ENCODE peak calls at places on chromosome 12, in ten cellular contexts. T, L, D, H, Q, U, N, O, Y and M are unnamed samples.

GRCh38 chr12:109989380-109989779 is 6.8 kb downstream of the GIT2 start:
- DNase-seq in L (no peak), Y (no peak), O (no peak), H (no peak), T (no peak), N (no peak), D (no peak), U (no peak), Q (no peak), M (no peak)

GRCh38 chr12:77167801-77168200 is 102.4 kb upstream of the E2F7 start:
- DNase-seq in H (no peak), D (no peak), O (no peak), U (no peak), L (no peak), N (no peak), T (no peak), Q (no peak), Y (no peak), M (no peak)

GRCh38 chr12:89737000-89737399 is 28.4 kb upstream of the ATP2B1 start:
- DNase-seq in L (no peak), O (no peak), U (no peak), N (no peak), D (no peak), H (no peak), Q (no peak), Y (no peak), T (no peak), M (no peak)

GRCh38 chr12:46391630-46392029 is 19.1 kb upstream of the SLC38A2 start:
- DNase-seq in H (no peak), T (no peak), N (no peak), L (no peak), U (no peak), Y (no peak), Q (no peak), O (no peak), D (no peak), M (no peak)

GRCh38 chr12:7444076-7444475 is at the start of gene CD163L1:
- DNase-seq in L (peak), O (no peak), Q (no peak), Y (no peak), U (no peak), N (no peak), H (no peak), T (no peak), D (no peak), M (no peak)

GRCh38 chr12:14906114-14906513 is 20.5 kb upstream of the MGP start:
- DNase-seq in T (no peak), H (no peak), Q (no peak), D (no peak), O (no peak), U (no peak), L (no peak), Y (no peak), N (no peak), M (no peak)

GRCh38 chr12:42156232-42156631 is 11.6 kb upstream of the GXYLT1 start:
- DNase-seq in N (no peak), Q (no peak), H (no peak), O (no peak), D (no peak), Y (no peak), L (no peak), T (no peak), U (no peak), M (no peak)

GRCh38 chr12:61750604-61751003 is 509.6 kb upstream of the USP15 start:
- DNase-seq in U (no peak), O (no peak), N (no peak), H (no peak), Y (no peak), T (no peak), Q (no peak), D (no peak), L (no peak), M (no peak)

GRCh38 chr12:67996347-67996746 is 7.1 kb downstream of the IFNG-AS1 start:
- DNase-seq in D (no peak), L (no peak), O (no peak), Q (no peak), N (no peak), U (no peak), H (no peak), T (no peak), Y (no peak), M (no peak)

GRCh38 chr12:531951-532585 is 72.3 kb downstream of the B4GALNT3 start:
- DNase-seq in U (no peak), Y (no peak), L (no peak), T (no peak), Q (no peak), D (no peak), N (no peak), O (no peak), H (no peak), M (no peak)

GRCh38 chr12:45216983-45217485 is 1.1 kb downstream of the ANO6 start:
- DNase-seq in T (no peak), N (no peak), U (no peak), Q (no peak), H (no peak), Y (no peak), O (no peak), D (no peak), L (no peak), M (no peak)
- TF ChIP-seq CTCF in T (no peak), N (no peak), U (no peak), Q (no peak), H (no peak), Y (no peak), O (no peak), D (no peak), L (no peak), M (no peak)

DNA sequence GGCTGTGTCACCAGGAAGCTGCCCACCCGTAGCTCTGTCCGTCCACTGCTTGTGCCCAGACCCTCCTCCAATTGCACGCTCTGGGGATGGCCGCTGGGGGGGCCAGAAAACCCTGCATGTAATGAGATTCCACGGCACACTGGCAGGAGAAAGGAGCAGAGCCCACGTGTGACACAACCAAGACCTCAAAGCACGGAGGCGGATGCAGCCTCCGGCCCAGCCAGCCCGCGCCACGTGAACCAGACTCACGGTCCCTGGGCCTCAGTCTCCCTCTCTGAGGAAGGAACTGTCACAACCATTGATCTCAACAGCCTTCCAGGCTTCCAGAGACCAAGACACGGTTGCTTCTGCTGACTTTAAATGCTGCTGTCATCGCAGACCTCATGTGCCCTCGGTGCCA is 14.4 kb downstream of the ANHX start:
- DNase-seq in N (no peak), T (no peak), O (no peak), U (no peak), D (no peak), L (no peak), Y (no peak), Q (no peak), H (no peak), M (no peak)
- TF ChIP-seq POLR2AphosphoS5 in N (no peak), T (no peak), O (no peak), U (no peak), D (no peak), L (no peak), Y (no peak), Q (no peak), H (no peak), M (no peak)

GRCh38 chr12:50686976-50687375 is 76.9 kb upstream of the ATF1 start:
- DNase-seq in D (no peak), H (no peak), O (no peak), U (no peak), Y (no peak), L (no peak), N (no peak), T (no peak), Q (no peak), M (no peak)
- TF ChIP-seq CTCF in D (no peak), H (no peak), O (no peak), U (no peak), Y (no peak), L (no peak), N (no peak), T (no peak), Q (no peak), M (no peak)

DNA sequence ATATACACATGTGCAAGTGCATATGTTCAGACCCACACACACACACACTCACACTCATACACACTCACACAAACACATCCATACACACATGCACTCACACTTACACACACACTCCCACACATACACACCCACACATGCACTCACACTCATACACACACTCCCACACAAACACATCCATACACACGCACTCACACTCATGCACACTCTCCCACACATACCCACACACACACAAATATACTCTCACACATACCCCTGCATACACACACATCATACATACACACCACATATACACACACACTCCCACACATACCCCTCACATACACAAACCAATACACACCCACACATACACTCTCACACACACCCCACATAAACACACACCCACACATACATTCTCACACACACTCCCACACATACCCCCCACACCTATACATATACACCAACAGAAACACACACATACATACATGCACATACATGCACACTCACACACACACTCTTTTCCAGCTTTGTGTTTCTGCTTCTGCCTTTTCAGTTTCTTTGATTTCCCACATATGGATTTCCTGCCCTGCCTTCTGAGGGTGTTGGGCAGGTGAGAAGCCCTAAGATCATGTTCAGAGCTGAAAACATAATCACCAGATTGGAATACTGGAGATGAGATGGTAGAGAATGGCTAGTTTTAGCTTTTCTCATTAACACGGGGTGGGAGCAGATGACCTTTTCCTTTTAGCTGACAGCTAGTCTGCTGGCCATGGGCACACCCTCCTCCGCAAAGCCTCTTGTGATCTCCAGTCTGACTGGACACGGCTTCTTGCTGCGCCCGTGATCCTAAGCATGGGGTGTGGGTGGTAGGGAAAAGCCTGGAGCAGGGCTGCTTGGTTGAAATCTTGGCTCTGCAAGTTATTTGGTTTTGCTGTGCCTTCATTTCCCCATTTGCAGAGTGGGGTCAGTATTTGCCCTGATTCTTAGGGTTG is 214.0 kb downstream of the CHST11 start:
- DNase-seq in D (no peak), T (peak), O (no peak), H (peak), U (no peak), Q (no peak), L (no peak), N (no peak), Y (no peak), M (no peak)
- TF ChIP-seq POLR2AphosphoS5 in D (no peak), T (no peak), O (no peak), H (no peak), U (no peak), Q (no peak), L (no peak), N (no peak), Y (no peak), M (no peak)

DNA sequence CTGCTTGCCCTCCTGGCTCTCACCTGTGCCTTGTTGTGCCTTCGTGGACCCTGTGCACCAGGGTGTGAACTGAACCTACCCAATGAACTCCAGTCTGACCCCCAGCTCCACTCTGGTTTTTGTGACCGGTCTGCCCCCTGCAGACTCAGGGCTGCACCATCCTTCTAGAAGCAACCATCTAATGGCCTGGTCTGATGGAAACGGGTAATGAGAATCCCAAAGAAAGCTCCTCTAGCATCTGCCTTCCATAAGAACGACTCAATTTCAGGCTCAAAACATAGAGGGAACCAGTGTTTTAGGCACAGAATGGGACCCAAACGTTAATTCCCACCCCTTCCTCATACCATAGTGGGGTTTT is 176.7 kb upstream of the PRMT8 start:
- DNase-seq in Q (no peak), D (no peak), U (no peak), L (no peak), H (no peak), T (no peak), O (no peak), N (no peak), Y (no peak), M (no peak)
- TF ChIP-seq CTCF in Q (no peak), D (peak), U (no peak), L (no peak), H (no peak), T (peak), O (no peak), N (no peak), Y (peak), M (no peak)

DNA sequence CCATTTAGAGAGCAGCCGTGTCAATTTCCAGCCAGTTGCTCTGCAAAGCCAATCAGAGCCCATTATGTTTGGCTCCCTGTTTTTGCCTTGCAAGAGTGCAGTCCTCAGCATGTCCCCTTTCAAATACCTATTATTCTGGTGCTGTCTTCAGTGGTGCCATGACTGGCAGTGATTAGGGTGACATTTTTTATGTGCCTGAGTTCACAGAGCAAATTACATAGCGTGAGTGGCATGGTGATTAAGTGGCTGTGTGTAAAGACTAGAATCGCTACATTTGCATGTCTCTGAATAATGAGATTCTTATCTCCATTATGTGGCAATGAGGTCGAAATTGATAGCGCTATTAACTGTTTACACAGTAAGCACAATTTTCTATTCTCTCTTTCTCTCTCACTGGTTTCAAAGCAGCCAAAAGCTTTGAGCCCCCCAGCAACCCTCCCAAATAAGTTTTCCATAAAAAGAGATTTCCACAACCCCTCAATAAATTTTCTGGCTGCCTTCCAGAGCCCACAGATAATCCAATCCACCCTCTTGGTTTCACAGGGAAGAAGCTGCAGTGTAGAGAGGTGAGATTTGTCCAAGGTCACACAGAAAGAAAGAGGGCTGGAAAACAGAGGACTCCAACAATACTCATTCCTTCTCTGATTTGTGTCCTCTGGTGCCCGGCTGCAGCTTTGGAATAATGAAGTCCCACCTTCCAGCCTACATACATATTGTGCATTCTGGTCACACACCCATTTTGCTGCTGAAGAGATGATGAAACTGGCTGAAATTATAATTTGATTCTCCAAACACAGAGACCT is 58.8 kb upstream of the NUDT4 start:
- DNase-seq in H (no peak), Y (no peak), Q (no peak), T (no peak), U (no peak), L (no peak), N (no peak), D (no peak), O (no peak), M (no peak)
- TF ChIP-seq POLR2AphosphoS5 in H (no peak), Y (no peak), Q (no peak), T (no peak), U (no peak), L (no peak), N (no peak), D (no peak), O (no peak), M (no peak)

DNA sequence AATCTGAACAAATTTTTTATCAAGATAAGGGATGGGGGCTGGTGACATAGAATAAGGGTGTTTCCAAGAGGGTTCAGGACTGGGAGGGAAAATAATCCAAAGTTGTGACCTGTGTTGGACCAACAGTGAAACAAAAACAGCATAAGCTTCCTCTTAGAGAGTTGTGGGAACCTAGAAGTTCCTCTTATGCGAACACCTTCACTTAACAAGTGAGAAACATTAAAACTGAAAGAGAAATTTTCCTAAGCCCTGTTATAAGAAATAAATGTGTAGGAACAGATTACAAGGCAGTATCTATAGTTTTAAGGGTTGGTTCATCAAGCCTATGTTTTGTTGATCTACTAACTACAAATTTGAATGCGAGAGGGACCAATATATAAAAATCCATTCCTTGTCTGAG is 58.4 kb downstream of the LLPH start:
- DNase-seq in O (no peak), D (no peak), Q (no peak), N (no peak), U (no peak), T (no peak), Y (no peak), H (no peak), L (no peak), M (no peak)
- TF ChIP-seq CTCF in O (no peak), D (no peak), Q (no peak), N (no peak), U (no peak), T (no peak), Y (no peak), H (no peak), L (no peak), M (no peak)

GRCh38 chr12:113857371-113857770 is 108.8 kb downstream of the RBM19 start:
- DNase-seq in Q (no peak), L (no peak), H (no peak), O (no peak), D (no peak), Y (no peak), U (no peak), N (no peak), T (no peak), M (no peak)

GRCh38 chr12:113860059-113860820 is 105.9 kb downstream of the RBM19 start:
- DNase-seq in T (no peak), D (peak), Q (no peak), L (no peak), U (no peak), O (no peak), H (no peak), Y (no peak), N (no peak), M (no peak)

GRCh38 chr12:113860950-113861349 is 105.2 kb downstream of the RBM19 start:
- DNase-seq in H (peak), U (no peak), L (no peak), T (no peak), O (no peak), D (peak), N (no peak), Y (no peak), Q (no peak), M (no peak)

GRCh38 chr12:113861708-113862312 is 104.3 kb downstream of the RBM19 start:
- DNase-seq in O (no peak), D (peak), Y (no peak), H (no peak), U (no peak), T (no peak), N (no peak), Q (no peak), L (no peak), M (no peak)

DNA sequence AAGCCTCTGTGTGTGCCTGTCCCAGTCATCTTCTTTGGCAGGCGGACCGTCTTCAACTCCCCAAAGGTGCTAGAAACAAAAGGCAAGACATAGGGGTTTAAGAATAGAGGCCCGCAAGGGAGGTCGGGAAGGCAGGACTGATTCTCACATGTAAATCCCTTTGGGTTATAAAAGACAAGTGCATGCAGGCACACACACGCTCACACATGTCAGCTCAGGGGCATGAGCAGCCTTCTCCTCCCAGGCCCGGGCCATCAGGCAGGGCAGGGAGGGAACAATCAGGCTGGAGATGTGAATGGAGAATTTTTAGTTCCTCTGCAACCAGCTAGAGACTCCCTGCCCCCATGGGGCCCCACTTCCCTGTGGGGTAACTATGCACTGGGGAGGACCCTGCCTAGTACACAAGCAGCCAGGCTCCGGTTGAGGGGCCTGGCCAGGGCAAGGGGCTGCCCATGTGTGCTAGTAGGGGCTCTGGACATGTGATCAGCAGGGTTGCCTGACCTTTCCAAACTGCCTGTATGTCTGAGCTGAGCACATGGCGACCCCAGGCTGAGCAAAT is 107.2 kb downstream of the RBM19 start:
- DNase-seq in Y (no peak), D (no peak), L (no peak), T (no peak), H (no peak), U (no peak), N (no peak), O (no peak), Q (no peak), M (no peak)
- TF ChIP-seq POLR2AphosphoS5 in Y (no peak), D (no peak), L (no peak), T (no peak), H (no peak), U (no peak), N (no peak), O (no peak), Q (no peak), M (no peak)

GRCh38 chr12:12451063-12451462 is 94.2 kb downstream of the BORCS5 start:
- DNase-seq in O (no peak), Q (no peak), H (no peak), D (no peak), L (no peak), N (no peak), U (no peak), Y (no peak), T (no peak), M (no peak)

GRCh38 chr12:12447837-12448236 is 91.0 kb downstream of the BORCS5 start:
- DNase-seq in L (no peak), O (no peak), Q (no peak), U (no peak), H (no peak), Y (no peak), N (no peak), D (no peak), T (no peak), M (no peak)

GRCh38 chr12:12452326-12452725 is 95.4 kb downstream of the BORCS5 start:
- DNase-seq in Q (no peak), Y (no peak), H (no peak), D (no peak), U (no peak), O (no peak), T (no peak), N (no peak), L (no peak), M (no peak)

GRCh38 chr12:12450043-12450451 is 93.2 kb downstream of the BORCS5 start:
- DNase-seq in U (no peak), T (no peak), Y (peak), Q (no peak), L (no peak), N (no peak), H (no peak), O (no peak), D (no peak), M (no peak)

GRCh38 chr12:12449533-12450025 is 92.7 kb downstream of the BORCS5 start:
- DNase-seq in D (no peak), U (no peak), H (no peak), N (no peak), T (no peak), L (no peak), O (no peak), Y (peak), Q (peak), M (peak)
- TF ChIP-seq CTCF in D (no peak), U (no peak), H (no peak), N (no peak), T (no peak), L (no peak), O (no peak), Y (no peak), Q (no peak), M (no peak)